ENCODE peak calls at places on chromosomes 12 and 14, in nine cellular contexts. One of them, this sample, is unnamed. For H3K4me1, the result is how much of the 10 kb centered on the place peaks cover.

GRCh38 chr12:93274937-93275336 is 102.8 kb upstream of the NUDT4 start:
- DNase-seq in mammary epithelial cell: no peak
- DNase-seq in fibroblast of lung: no peak
- DNase-seq in prostate gland: no peak
- DNase-seq in tibial nerve: no peak
- DNase-seq in right atrium auricular region: no peak
- DNase-seq in iPS DF 6.9: no peak
- DNase-seq in HCT116: no peak
- DNase-seq in OCI-LY7: no peak
- DNase-seq in this sample: no peak

GRCh38 chr12:89185181-89185580 is 167.1 kb downstream of the DUSP6 start:
- DNase-seq in mammary epithelial cell: no peak
- DNase-seq in fibroblast of lung: no peak
- DNase-seq in prostate gland: no peak
- DNase-seq in tibial nerve: no peak
- DNase-seq in right atrium auricular region: no peak
- DNase-seq in iPS DF 6.9: no peak
- DNase-seq in HCT116: no peak
- DNase-seq in OCI-LY7: no peak
- DNase-seq in this sample: no peak

GRCh38 chr14:49858383-49858782 is 5.8 kb upstream of the NEMF start:
- DNase-seq in mammary epithelial cell: no peak
- DNase-seq in fibroblast of lung: no peak
- DNase-seq in prostate gland: no peak
- DNase-seq in tibial nerve: no peak
- DNase-seq in right atrium auricular region: no peak
- DNase-seq in iPS DF 6.9: no peak
- DNase-seq in HCT116: no peak
- DNase-seq in OCI-LY7: peak
- DNase-seq in this sample: no peak

GRCh38 chr12:24424889-24425600 is 475.6 kb upstream of the SOX5 start:
- DNase-seq in mammary epithelial cell: no peak
- DNase-seq in fibroblast of lung: no peak
- DNase-seq in prostate gland: no peak
- DNase-seq in tibial nerve: no peak
- DNase-seq in right atrium auricular region: no peak
- DNase-seq in iPS DF 6.9: no peak
- DNase-seq in HCT116: no peak
- DNase-seq in OCI-LY7: no peak
- DNase-seq in this sample: no peak

GRCh38 chr12:106145539-106146447 is 7.0 kb upstream of the NUAK1 start:
- DNase-seq in mammary epithelial cell: no peak
- DNase-seq in fibroblast of lung: no peak
- DNase-seq in prostate gland: no peak
- DNase-seq in tibial nerve: no peak
- DNase-seq in right atrium auricular region: peak
- DNase-seq in iPS DF 6.9: no peak
- DNase-seq in HCT116: no peak
- DNase-seq in OCI-LY7: no peak
- DNase-seq in this sample: no peak

GRCh38 chr14:37594238-37594915 is 672 bp downstream of the FOXA1 start:
- DNase-seq in mammary epithelial cell: peak
- DNase-seq in fibroblast of lung: peak
- DNase-seq in prostate gland: peak
- DNase-seq in tibial nerve: peak
- DNase-seq in right atrium auricular region: no peak
- DNase-seq in iPS DF 6.9: no peak
- DNase-seq in HCT116: peak
- DNase-seq in OCI-LY7: peak
- DNase-seq in this sample: peak

GRCh38 chr12:132600048-132601032 is 10.0 kb downstream of the LRCOL1 start:
- DNase-seq in mammary epithelial cell: peak
- DNase-seq in fibroblast of lung: peak
- DNase-seq in prostate gland: peak
- DNase-seq in tibial nerve: peak
- DNase-seq in right atrium auricular region: peak
- DNase-seq in iPS DF 6.9: no peak
- DNase-seq in HCT116: peak
- DNase-seq in OCI-LY7: peak
- DNase-seq in this sample: no peak

GRCh38 chr12:34244608-34245007 is 222.3 kb downstream of the ALG10 start:
- DNase-seq in mammary epithelial cell: no peak
- DNase-seq in fibroblast of lung: no peak
- DNase-seq in prostate gland: no peak
- DNase-seq in tibial nerve: no peak
- DNase-seq in right atrium auricular region: no peak
- DNase-seq in iPS DF 6.9: no peak
- DNase-seq in HCT116: no peak
- DNase-seq in OCI-LY7: no peak
- DNase-seq in this sample: no peak

GRCh38 chr12:93736640-93737178 is 59.5 kb downstream of the CRADD start:
- DNase-seq in mammary epithelial cell: no peak
- DNase-seq in fibroblast of lung: no peak
- DNase-seq in prostate gland: no peak
- DNase-seq in tibial nerve: no peak
- DNase-seq in right atrium auricular region: no peak
- DNase-seq in iPS DF 6.9: no peak
- DNase-seq in HCT116: no peak
- DNase-seq in OCI-LY7: no peak
- DNase-seq in this sample: no peak

GRCh38 chr12:54039417-54040147 is 6.7 kb downstream of the HOXC5 start:
- DNase-seq in mammary epithelial cell: no peak
- DNase-seq in fibroblast of lung: peak
- DNase-seq in prostate gland: no peak
- DNase-seq in tibial nerve: peak
- DNase-seq in right atrium auricular region: no peak
- DNase-seq in iPS DF 6.9: no peak
- DNase-seq in HCT116: no peak
- DNase-seq in OCI-LY7: no peak
- DNase-seq in this sample: peak

GRCh38 chr14:54435500-54435981 is 5.6 kb downstream of the CNIH1 start:
- DNase-seq in mammary epithelial cell: peak
- DNase-seq in fibroblast of lung: peak
- DNase-seq in prostate gland: no peak
- DNase-seq in tibial nerve: no peak
- DNase-seq in right atrium auricular region: no peak
- DNase-seq in iPS DF 6.9: no peak
- DNase-seq in HCT116: no peak
- DNase-seq in OCI-LY7: no peak
- DNase-seq in this sample: no peak

GRCh38 chr12:11628353-11628752 is 21.1 kb upstream of the ETV6 start:
- DNase-seq in mammary epithelial cell: no peak
- DNase-seq in fibroblast of lung: no peak
- DNase-seq in prostate gland: no peak
- DNase-seq in tibial nerve: no peak
- DNase-seq in right atrium auricular region: no peak
- DNase-seq in iPS DF 6.9: no peak
- DNase-seq in HCT116: no peak
- DNase-seq in OCI-LY7: no peak
- DNase-seq in this sample: no peak

GRCh38 chr12:11633968-11634367 is 15.5 kb upstream of the ETV6 start:
- DNase-seq in mammary epithelial cell: peak
- DNase-seq in fibroblast of lung: no peak
- DNase-seq in prostate gland: no peak
- DNase-seq in tibial nerve: no peak
- DNase-seq in right atrium auricular region: no peak
- DNase-seq in iPS DF 6.9: no peak
- DNase-seq in HCT116: no peak
- DNase-seq in OCI-LY7: no peak
- DNase-seq in this sample: no peak

GRCh38 chr12:11635341-11635740 is 14.1 kb upstream of the ETV6 start:
- DNase-seq in mammary epithelial cell: peak
- DNase-seq in fibroblast of lung: no peak
- DNase-seq in prostate gland: no peak
- DNase-seq in tibial nerve: no peak
- DNase-seq in right atrium auricular region: no peak
- DNase-seq in iPS DF 6.9: no peak
- DNase-seq in HCT116: no peak
- DNase-seq in OCI-LY7: no peak
- DNase-seq in this sample: no peak

GRCh38 chr12:11630046-11630706 is 19.3 kb upstream of the ETV6 start:
- DNase-seq in mammary epithelial cell: no peak
- DNase-seq in fibroblast of lung: no peak
- DNase-seq in prostate gland: no peak
- DNase-seq in tibial nerve: no peak
- DNase-seq in right atrium auricular region: no peak
- DNase-seq in iPS DF 6.9: no peak
- DNase-seq in HCT116: no peak
- DNase-seq in OCI-LY7: no peak
- DNase-seq in this sample: peak

GRCh38 chr12:11631288-11631687 is 18.2 kb upstream of the ETV6 start:
- DNase-seq in mammary epithelial cell: no peak
- DNase-seq in fibroblast of lung: no peak
- DNase-seq in prostate gland: no peak
- DNase-seq in tibial nerve: no peak
- DNase-seq in right atrium auricular region: no peak
- DNase-seq in iPS DF 6.9: no peak
- DNase-seq in HCT116: no peak
- DNase-seq in OCI-LY7: no peak
- DNase-seq in this sample: no peak
- H3K4me1 ChIP-seq in mammary epithelial cell: under half
- H3K4me1 ChIP-seq in fibroblast of lung: under half
- H3K4me1 ChIP-seq in prostate gland: under half
- H3K4me1 ChIP-seq in tibial nerve: under half
- H3K4me1 ChIP-seq in right atrium auricular region: under half
- H3K4me1 ChIP-seq in iPS DF 6.9: under half
- H3K4me1 ChIP-seq in HCT116: under half
- H3K4me1 ChIP-seq in OCI-LY7: under half
- H3K4me1 ChIP-seq in this sample: under half

GRCh38 chr14:64680013-64680674 is 24.1 kb upstream of the PLEKHG3 start:
- DNase-seq in mammary epithelial cell: peak
- DNase-seq in fibroblast of lung: no peak
- DNase-seq in prostate gland: peak
- DNase-seq in tibial nerve: no peak
- DNase-seq in right atrium auricular region: no peak
- DNase-seq in iPS DF 6.9: no peak
- DNase-seq in HCT116: no peak
- DNase-seq in OCI-LY7: no peak
- DNase-seq in this sample: no peak
- H3K27ac ChIP-seq in mammary epithelial cell: peak
- H3K27ac ChIP-seq in fibroblast of lung: no peak
- H3K27ac ChIP-seq in prostate gland: peak
- H3K27ac ChIP-seq in tibial nerve: peak
- H3K27ac ChIP-seq in right atrium auricular region: peak
- H3K27ac ChIP-seq in iPS DF 6.9: no peak
- H3K27ac ChIP-seq in HCT116: peak
- H3K27ac ChIP-seq in OCI-LY7: no peak
- H3K27ac ChIP-seq in this sample: no peak

DNA sequence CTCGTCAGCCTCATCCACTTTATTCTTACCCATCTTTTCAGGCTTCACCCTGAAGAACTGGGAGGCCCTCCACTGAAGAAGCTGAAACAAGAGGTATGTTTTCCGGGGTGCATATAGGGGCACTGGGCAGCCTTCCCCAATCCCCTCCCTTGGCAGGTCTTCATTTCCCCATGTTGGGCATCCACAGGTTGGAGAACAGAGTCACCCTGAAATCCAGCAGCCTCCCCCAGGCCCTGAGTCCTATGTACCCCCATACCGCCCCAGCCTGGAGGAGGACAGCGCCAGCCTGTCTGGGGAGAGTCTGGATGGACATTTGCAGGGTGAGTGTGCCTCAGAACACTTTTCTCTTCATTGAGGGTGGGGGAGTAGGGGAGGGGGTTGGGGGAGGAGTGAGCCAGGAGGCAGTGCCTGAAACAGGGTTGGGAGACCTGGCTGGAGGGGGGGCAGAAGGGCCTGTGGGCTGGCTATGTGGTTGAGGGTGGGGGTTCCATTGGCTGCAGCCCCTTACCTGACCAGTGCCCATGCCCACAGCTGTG is 4.0 kb downstream of the NAB2 start:
- DNase-seq in mammary epithelial cell: no peak
- DNase-seq in fibroblast of lung: no peak
- DNase-seq in prostate gland: no peak
- DNase-seq in tibial nerve: no peak
- DNase-seq in right atrium auricular region: no peak
- DNase-seq in iPS DF 6.9: no peak
- DNase-seq in HCT116: no peak
- DNase-seq in OCI-LY7: no peak
- DNase-seq in this sample: no peak
- H3K4me1 ChIP-seq in mammary epithelial cell: half or more
- H3K4me1 ChIP-seq in fibroblast of lung: under half
- H3K4me1 ChIP-seq in prostate gland: under half
- H3K4me1 ChIP-seq in tibial nerve: under half
- H3K4me1 ChIP-seq in right atrium auricular region: half or more
- H3K4me1 ChIP-seq in iPS DF 6.9: under half
- H3K4me1 ChIP-seq in HCT116: under half
- H3K4me1 ChIP-seq in OCI-LY7: under half
- H3K4me1 ChIP-seq in this sample: under half

GRCh38 chr12:46941981-46942380 is 116.2 kb upstream of the SLC38A4 start:
- DNase-seq in mammary epithelial cell: no peak
- DNase-seq in fibroblast of lung: no peak
- DNase-seq in prostate gland: no peak
- DNase-seq in tibial nerve: no peak
- DNase-seq in right atrium auricular region: no peak
- DNase-seq in iPS DF 6.9: no peak
- DNase-seq in HCT116: no peak
- DNase-seq in OCI-LY7: no peak
- DNase-seq in this sample: no peak

GRCh38 chr12:46935448-46935847 is 109.7 kb upstream of the SLC38A4 start:
- DNase-seq in mammary epithelial cell: no peak
- DNase-seq in fibroblast of lung: no peak
- DNase-seq in prostate gland: no peak
- DNase-seq in tibial nerve: no peak
- DNase-seq in right atrium auricular region: no peak
- DNase-seq in iPS DF 6.9: no peak
- DNase-seq in HCT116: no peak
- DNase-seq in OCI-LY7: no peak
- DNase-seq in this sample: no peak

GRCh38 chr12:46934374-46935111 is 108.7 kb upstream of the SLC38A4 start:
- DNase-seq in mammary epithelial cell: no peak
- DNase-seq in fibroblast of lung: no peak
- DNase-seq in prostate gland: no peak
- DNase-seq in tibial nerve: no peak
- DNase-seq in right atrium auricular region: no peak
- DNase-seq in iPS DF 6.9: no peak
- DNase-seq in HCT116: no peak
- DNase-seq in OCI-LY7: no peak
- DNase-seq in this sample: no peak

GRCh38 chr12:46936042-46936441 is 110.2 kb upstream of the SLC38A4 start:
- DNase-seq in mammary epithelial cell: no peak
- DNase-seq in fibroblast of lung: no peak
- DNase-seq in prostate gland: no peak
- DNase-seq in tibial nerve: no peak
- DNase-seq in right atrium auricular region: no peak
- DNase-seq in iPS DF 6.9: no peak
- DNase-seq in HCT116: no peak
- DNase-seq in OCI-LY7: no peak
- DNase-seq in this sample: no peak

DNA sequence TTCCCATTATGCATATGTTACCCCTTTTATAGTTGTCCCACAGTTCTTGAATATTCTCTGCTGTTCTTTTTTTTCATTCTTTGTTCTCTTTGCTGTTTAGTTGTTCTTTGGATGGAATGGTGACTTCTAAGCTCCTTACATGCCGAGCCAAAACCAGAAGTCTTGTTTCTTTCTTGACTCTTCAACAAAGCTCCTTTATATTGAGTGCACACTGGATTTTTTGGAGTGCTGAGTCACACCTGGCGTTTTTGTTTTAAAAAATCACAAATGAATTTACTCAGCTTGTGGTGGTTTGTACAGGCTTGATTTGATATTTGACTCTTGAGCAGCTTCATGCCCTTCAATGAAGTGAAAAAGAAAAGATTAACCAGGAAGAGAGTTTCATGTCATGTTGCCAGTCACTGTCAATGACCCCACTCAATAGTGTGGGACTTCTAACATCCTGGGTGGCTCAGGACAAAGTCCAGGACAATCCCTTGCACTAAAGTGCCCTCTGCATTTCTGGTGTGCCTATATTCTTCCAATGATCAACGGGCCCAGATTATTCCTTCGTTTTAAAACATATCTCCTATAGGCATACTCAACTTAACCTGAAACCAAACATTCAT is 112.4 kb upstream of the SLC38A4 start:
- DNase-seq in mammary epithelial cell: peak
- DNase-seq in fibroblast of lung: no peak
- DNase-seq in prostate gland: no peak
- DNase-seq in tibial nerve: no peak
- DNase-seq in right atrium auricular region: no peak
- DNase-seq in iPS DF 6.9: no peak
- DNase-seq in HCT116: no peak
- DNase-seq in OCI-LY7: no peak
- DNase-seq in this sample: no peak
- H3K27ac ChIP-seq in mammary epithelial cell: peak
- H3K27ac ChIP-seq in fibroblast of lung: no peak
- H3K27ac ChIP-seq in prostate gland: no peak
- H3K27ac ChIP-seq in tibial nerve: no peak
- H3K27ac ChIP-seq in right atrium auricular region: no peak
- H3K27ac ChIP-seq in iPS DF 6.9: no peak
- H3K27ac ChIP-seq in HCT116: no peak
- H3K27ac ChIP-seq in OCI-LY7: no peak
- H3K27ac ChIP-seq in this sample: no peak

This sample was measured in SJCRH30.